ENCODE peak calls at places on chromosomes 13 and 19, in four cellular contexts. One of them, this sample, is unnamed.

GRCh38 chr13:33106656-33107402 is 90.6 kb downstream of the KL start:
- DNase-seq in ascending aorta: no peak
- DNase-seq in thoracic aorta: no peak
- DNase-seq in GM12878: no peak
- DNase-seq in this sample: no peak

GRCh38 chr13:92900455-92900854 is 326.2 kb upstream of the GPC6 start:
- DNase-seq in ascending aorta: no peak
- DNase-seq in thoracic aorta: no peak
- DNase-seq in GM12878: no peak
- DNase-seq in this sample: no peak

GRCh38 chr19:43739836-43740235 is 14.9 kb downstream of the SMG9 start:
- DNase-seq in ascending aorta: no peak
- DNase-seq in thoracic aorta: no peak
- DNase-seq in GM12878: no peak
- DNase-seq in this sample: no peak

GRCh38 chr19:10603873-10604459 is 16.9 kb upstream of the AP1M2 start:
- DNase-seq in ascending aorta: peak
- DNase-seq in thoracic aorta: no peak
- DNase-seq in GM12878: peak
- DNase-seq in this sample: no peak

GRCh38 chr19:19274716-19275115 is 1.6 kb upstream of the TM6SF2 start:
- DNase-seq in ascending aorta: no peak
- DNase-seq in thoracic aorta: no peak
- DNase-seq in GM12878: no peak
- DNase-seq in this sample: no peak

GRCh38 chr13:97726664-97727235 is 226.7 kb upstream of the IPO5 start:
- DNase-seq in ascending aorta: peak
- DNase-seq in thoracic aorta: no peak
- DNase-seq in GM12878: no peak
- DNase-seq in this sample: no peak

GRCh38 chr19:33394006-33394722 is 20.7 kb downstream of the CEBPG start:
- DNase-seq in ascending aorta: peak
- DNase-seq in thoracic aorta: no peak
- DNase-seq in GM12878: no peak
- DNase-seq in this sample: no peak

GRCh38 chr19:2532252-2533071 is 56.5 kb downstream of the GADD45B start:
- DNase-seq in ascending aorta: no peak
- DNase-seq in thoracic aorta: no peak
- DNase-seq in GM12878: no peak
- DNase-seq in this sample: peak

GRCh38 chr19:40337107-40337506 is 11.1 kb downstream of the C19orf47 start:
- DNase-seq in ascending aorta: no peak
- DNase-seq in thoracic aorta: no peak
- DNase-seq in GM12878: no peak
- DNase-seq in this sample: no peak

GRCh38 chr19:18290250-18291018 is 9.0 kb upstream of the JUND start:
- DNase-seq in ascending aorta: peak
- DNase-seq in thoracic aorta: no peak
- DNase-seq in GM12878: peak
- DNase-seq in this sample: no peak

GRCh38 chr13:44768233-44768632 is 192.1 kb upstream of the TSC22D1 start:
- DNase-seq in ascending aorta: no peak
- DNase-seq in thoracic aorta: no peak
- DNase-seq in GM12878: peak
- DNase-seq in this sample: no peak

GRCh38 chr13:94470126-94470525 is 9.4 kb downstream of the DCT start:
- DNase-seq in ascending aorta: no peak
- DNase-seq in thoracic aorta: no peak
- DNase-seq in GM12878: no peak
- DNase-seq in this sample: no peak

GRCh38 chr19:49499030-49499670 is 2.9 kb downstream of the RPS11 start:
- DNase-seq in ascending aorta: no peak
- DNase-seq in thoracic aorta: no peak
- DNase-seq in GM12878: no peak
- DNase-seq in this sample: no peak

GRCh38 chr13:34346626-34347025 is 528.7 kb downstream of the RFC3 start:
- DNase-seq in ascending aorta: no peak
- DNase-seq in thoracic aorta: no peak
- DNase-seq in GM12878: no peak
- DNase-seq in this sample: no peak

GRCh38 chr19:1027020-1027952 is 878 bp downstream of the CNN2 start:
- DNase-seq in ascending aorta: no peak
- DNase-seq in thoracic aorta: no peak
- DNase-seq in GM12878: no peak
- DNase-seq in this sample: no peak

GRCh38 chr13:39867807-39868206 is 212.3 kb downstream of the COG6 start:
- DNase-seq in ascending aorta: no peak
- DNase-seq in thoracic aorta: no peak
- DNase-seq in GM12878: no peak
- DNase-seq in this sample: no peak
- H3K4me3 ChIP-seq in ascending aorta: no peak
- H3K4me3 ChIP-seq in thoracic aorta: no peak
- H3K4me3 ChIP-seq in GM12878: no peak
- H3K4me3 ChIP-seq in this sample: no peak

GRCh38 chr19:45816236-45817009 is 1.3 kb upstream of the RSPH6A start:
- DNase-seq in ascending aorta: no peak
- DNase-seq in thoracic aorta: no peak
- DNase-seq in GM12878: no peak
- DNase-seq in this sample: no peak
- H3K4me3 ChIP-seq in ascending aorta: peak
- H3K4me3 ChIP-seq in thoracic aorta: no peak
- H3K4me3 ChIP-seq in GM12878: no peak
- H3K4me3 ChIP-seq in this sample: no peak

DNA sequence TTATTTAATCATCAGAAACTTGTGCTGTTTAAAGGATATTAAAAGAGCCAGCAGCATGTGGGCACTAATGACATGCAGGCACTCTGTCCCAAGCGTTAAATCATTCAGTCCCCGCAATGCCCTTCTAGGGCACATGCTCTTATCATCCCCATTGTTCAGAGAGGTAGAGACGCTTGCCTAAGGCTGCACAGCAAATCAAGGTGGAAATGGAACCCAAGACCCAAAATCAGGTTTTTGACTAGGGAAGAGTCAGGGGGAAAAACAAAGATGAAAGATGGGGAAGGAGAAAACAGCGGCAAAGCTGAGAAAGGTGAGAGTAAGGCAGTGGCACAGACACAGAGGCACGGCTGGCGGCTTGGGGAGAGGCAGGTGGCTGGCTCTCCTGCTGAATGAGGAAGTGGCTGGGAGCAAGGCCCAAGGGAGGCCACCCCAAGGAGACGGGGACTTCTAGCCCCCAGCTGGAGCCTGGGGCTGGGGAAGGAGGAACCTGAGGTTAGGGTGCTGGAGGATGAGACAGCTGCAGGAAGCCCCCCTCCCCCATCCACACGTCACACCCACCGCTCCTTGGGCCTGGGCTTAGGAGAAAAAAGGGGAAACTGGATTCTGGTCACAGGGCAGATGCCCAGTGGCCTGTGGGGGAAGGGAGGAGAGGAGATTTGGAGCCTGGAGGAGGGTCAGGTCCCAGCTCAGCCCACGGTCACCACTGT is 1.0 kb upstream of the TYROBP start:
- DNase-seq in ascending aorta: peak
- DNase-seq in thoracic aorta: no peak
- DNase-seq in GM12878: no peak
- DNase-seq in this sample: no peak
- H3K4me3 ChIP-seq in ascending aorta: no peak
- H3K4me3 ChIP-seq in thoracic aorta: peak
- H3K4me3 ChIP-seq in GM12878: no peak
- H3K4me3 ChIP-seq in this sample: no peak

DNA sequence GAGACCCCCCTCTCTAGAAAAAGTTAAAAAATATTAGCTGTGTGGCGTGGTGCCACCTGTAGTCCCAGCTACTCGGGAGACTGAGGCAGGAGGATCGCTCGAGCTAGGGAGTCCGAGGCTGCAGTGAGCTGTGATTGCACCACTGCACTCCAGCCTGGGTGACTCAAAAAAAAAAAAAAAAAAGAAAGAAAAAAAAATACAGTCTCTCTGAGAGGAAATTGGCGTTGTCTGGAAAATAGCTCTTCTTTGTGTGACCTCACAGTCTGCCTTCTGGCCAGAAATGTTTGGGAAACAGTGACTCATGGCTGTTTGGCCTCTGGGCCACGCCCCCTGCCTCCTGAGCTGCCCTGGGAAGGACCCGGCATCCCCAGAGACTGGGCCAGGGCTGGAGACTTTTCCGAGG is 10.7 kb downstream of the MARCHF2 start:
- DNase-seq in ascending aorta: peak
- DNase-seq in thoracic aorta: peak
- DNase-seq in GM12878: no peak
- DNase-seq in this sample: peak
- H3K4me3 ChIP-seq in ascending aorta: no peak
- H3K4me3 ChIP-seq in thoracic aorta: peak
- H3K4me3 ChIP-seq in GM12878: no peak
- H3K4me3 ChIP-seq in this sample: no peak

GRCh38 chr13:31866099-31866498 is 126.8 kb downstream of the RXFP2 start:
- DNase-seq in ascending aorta: no peak
- DNase-seq in thoracic aorta: no peak
- DNase-seq in GM12878: no peak
- DNase-seq in this sample: no peak

GRCh38 chr13:31860002-31860401 is 120.7 kb downstream of the RXFP2 start:
- DNase-seq in ascending aorta: no peak
- DNase-seq in thoracic aorta: no peak
- DNase-seq in GM12878: no peak
- DNase-seq in this sample: no peak

GRCh38 chr13:31859546-31859945 is 120.2 kb downstream of the RXFP2 start:
- DNase-seq in ascending aorta: no peak
- DNase-seq in thoracic aorta: no peak
- DNase-seq in GM12878: no peak
- DNase-seq in this sample: no peak

GRCh38 chr13:31864307-31864706 is 125.0 kb downstream of the RXFP2 start:
- DNase-seq in ascending aorta: no peak
- DNase-seq in thoracic aorta: no peak
- DNase-seq in GM12878: no peak
- DNase-seq in this sample: no peak

GRCh38 chr13:31862828-31863227 is 123.5 kb downstream of the RXFP2 start:
- DNase-seq in ascending aorta: no peak
- DNase-seq in thoracic aorta: no peak
- DNase-seq in GM12878: no peak
- DNase-seq in this sample: no peak
- H3K4me3 ChIP-seq in ascending aorta: no peak
- H3K4me3 ChIP-seq in thoracic aorta: no peak
- H3K4me3 ChIP-seq in GM12878: no peak
- H3K4me3 ChIP-seq in this sample: no peak

DNA sequence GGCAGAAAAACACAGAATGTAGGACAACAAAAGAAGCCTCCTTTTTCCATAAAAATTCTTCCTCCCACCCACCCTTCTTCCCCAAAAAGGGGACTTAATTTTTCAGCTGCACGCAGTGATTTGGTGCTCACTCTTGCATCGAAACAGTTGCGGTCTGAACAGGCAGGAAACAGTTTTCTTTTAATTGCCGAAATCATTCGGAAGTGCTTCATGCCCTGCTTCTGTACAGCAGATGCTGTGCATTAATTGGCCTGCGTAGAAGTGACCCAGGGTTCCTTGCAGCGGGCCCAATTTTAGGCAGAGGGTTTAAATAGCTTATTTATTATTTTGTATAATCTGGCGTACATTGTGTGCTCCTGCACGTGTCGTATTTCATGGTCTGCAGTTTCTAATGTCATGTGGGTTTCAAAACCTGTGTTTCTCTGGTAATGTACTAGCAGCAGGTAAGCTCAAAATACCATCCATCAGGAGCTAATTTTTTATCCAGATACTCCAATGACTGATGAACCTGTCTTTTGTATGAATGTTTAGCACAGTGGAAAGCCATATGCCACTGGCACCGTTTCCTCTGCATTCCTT is 66.6 kb downstream of the GGACT start:
- DNase-seq in ascending aorta: no peak
- DNase-seq in thoracic aorta: no peak
- DNase-seq in GM12878: no peak
- DNase-seq in this sample: no peak
- H3K4me3 ChIP-seq in ascending aorta: no peak
- H3K4me3 ChIP-seq in thoracic aorta: no peak
- H3K4me3 ChIP-seq in GM12878: no peak
- H3K4me3 ChIP-seq in this sample: no peak

GRCh38 chr19:50568321-50569022 is at the start of gene LRRC4B:
- DNase-seq in ascending aorta: no peak
- DNase-seq in thoracic aorta: no peak
- DNase-seq in GM12878: no peak
- DNase-seq in this sample: no peak
- H3K4me3 ChIP-seq in ascending aorta: peak
- H3K4me3 ChIP-seq in thoracic aorta: no peak
- H3K4me3 ChIP-seq in GM12878: no peak
- H3K4me3 ChIP-seq in this sample: no peak

GRCh38 chr13:67036694-67037093 is 193.4 kb downstream of the PCDH9 start:
- DNase-seq in ascending aorta: no peak
- DNase-seq in thoracic aorta: no peak
- DNase-seq in GM12878: no peak
- DNase-seq in this sample: no peak
- H3K4me3 ChIP-seq in ascending aorta: no peak
- H3K4me3 ChIP-seq in thoracic aorta: no peak
- H3K4me3 ChIP-seq in GM12878: no peak
- H3K4me3 ChIP-seq in this sample: no peak

DNA sequence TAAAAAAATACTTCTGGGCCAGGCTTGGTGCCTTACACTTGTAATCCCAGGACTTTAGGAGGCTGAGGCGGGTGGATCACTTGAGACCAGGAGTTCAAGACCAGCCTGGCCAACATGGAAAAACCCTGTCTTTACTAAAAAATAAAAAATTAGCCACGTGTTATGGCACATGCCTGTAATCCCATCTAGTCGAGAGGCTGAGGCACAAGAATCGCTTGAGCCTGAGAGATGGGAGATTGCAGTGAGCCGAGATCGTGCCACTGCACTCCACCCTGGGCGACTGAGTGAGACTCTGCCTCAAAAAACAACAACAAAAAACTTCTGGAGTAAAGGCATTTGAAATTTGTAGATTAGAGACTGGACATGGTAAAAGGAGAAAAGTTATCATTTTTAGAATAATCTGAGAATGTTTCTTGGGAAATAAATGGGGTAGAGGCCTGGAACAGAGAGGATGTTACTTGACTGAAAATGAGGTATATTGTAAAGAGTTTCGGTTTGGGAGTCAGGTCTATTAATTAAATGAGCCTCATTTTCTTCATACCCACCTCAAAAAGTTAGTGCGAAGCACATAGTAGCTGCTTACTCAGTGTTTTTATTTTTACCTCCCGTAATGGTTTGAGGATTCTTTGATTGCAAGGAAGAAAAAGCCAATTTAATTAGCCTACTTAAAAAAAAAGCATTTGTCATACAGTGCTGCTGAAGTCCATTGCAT is 2.6 kb downstream of the AKAP11 start:
- DNase-seq in ascending aorta: no peak
- DNase-seq in thoracic aorta: no peak
- DNase-seq in GM12878: no peak
- DNase-seq in this sample: no peak
- H3K4me3 ChIP-seq in ascending aorta: no peak
- H3K4me3 ChIP-seq in thoracic aorta: no peak
- H3K4me3 ChIP-seq in GM12878: peak
- H3K4me3 ChIP-seq in this sample: no peak